ENCODE peak calls at places on chromosomes 1 and 21, in seven cellular contexts. One of them, this sample, is unnamed.

GRCh38 chr1:227234998-227235405 is 83.3 kb downstream of the CDC42BPA start:
- DNase-seq in OCI-LY7: peak
- DNase-seq in psoas muscle: no peak
- DNase-seq in G401: peak
- DNase-seq in H54: peak
- DNase-seq in NCI-H69: peak
- DNase-seq in astrocyte of the cerebellum: peak
- DNase-seq in this sample: peak

GRCh38 chr1:175774921-175775320 is 31.5 kb upstream of the TNR start:
- DNase-seq in H54: no peak
- DNase-seq in psoas muscle: no peak
- DNase-seq in G401: no peak
- DNase-seq in astrocyte of the cerebellum: no peak
- DNase-seq in OCI-LY7: peak
- DNase-seq in NCI-H69: no peak
- DNase-seq in this sample: no peak

GRCh38 chr21:36155603-36156338 is 853 bp upstream of the DOP1B start:
- DNase-seq in G401: peak
- DNase-seq in astrocyte of the cerebellum: no peak
- DNase-seq in psoas muscle: peak
- DNase-seq in OCI-LY7: no peak
- DNase-seq in NCI-H69: peak
- DNase-seq in H54: no peak
- DNase-seq in this sample: no peak

GRCh38 chr1:145879775-145880174 is 5.9 kb downstream of the ANKRD35 start:
- DNase-seq in G401: no peak
- DNase-seq in psoas muscle: no peak
- DNase-seq in OCI-LY7: no peak
- DNase-seq in H54: no peak
- DNase-seq in astrocyte of the cerebellum: no peak
- DNase-seq in NCI-H69: peak
- DNase-seq in this sample: no peak

GRCh38 chr1:186923434-186923833 is 94.7 kb downstream of the PLA2G4A start:
- DNase-seq in NCI-H69: no peak
- DNase-seq in astrocyte of the cerebellum: no peak
- DNase-seq in G401: no peak
- DNase-seq in psoas muscle: no peak
- DNase-seq in H54: no peak
- DNase-seq in OCI-LY7: no peak
- DNase-seq in this sample: no peak

GRCh38 chr1:175094626-175095025 is 27.0 kb downstream of the TNN start:
- DNase-seq in psoas muscle: no peak
- DNase-seq in H54: no peak
- DNase-seq in G401: no peak
- DNase-seq in NCI-H69: peak
- DNase-seq in OCI-LY7: no peak
- DNase-seq in astrocyte of the cerebellum: no peak
- DNase-seq in this sample: no peak

GRCh38 chr1:156146749-156147405 is 6.5 kb upstream of the SEMA4A start:
- DNase-seq in astrocyte of the cerebellum: no peak
- DNase-seq in G401: no peak
- DNase-seq in psoas muscle: peak
- DNase-seq in H54: no peak
- DNase-seq in OCI-LY7: no peak
- DNase-seq in NCI-H69: peak
- DNase-seq in this sample: no peak

GRCh38 chr1:51956528-51957509 is 33.7 kb downstream of the RAB3B start:
- DNase-seq in OCI-LY7: no peak
- DNase-seq in G401: no peak
- DNase-seq in astrocyte of the cerebellum: no peak
- DNase-seq in psoas muscle: no peak
- DNase-seq in NCI-H69: peak
- DNase-seq in H54: no peak
- DNase-seq in this sample: peak

GRCh38 chr1:200428482-200429205 is 18.8 kb upstream of the ZNF281 start:
- DNase-seq in OCI-LY7: no peak
- DNase-seq in psoas muscle: no peak
- DNase-seq in astrocyte of the cerebellum: no peak
- DNase-seq in H54: no peak
- DNase-seq in G401: no peak
- DNase-seq in NCI-H69: no peak
- DNase-seq in this sample: no peak

GRCh38 chr1:196380311-196380710 is 227.9 kb downstream of the KCNT2 start:
- DNase-seq in H54: no peak
- DNase-seq in NCI-H69: no peak
- DNase-seq in OCI-LY7: no peak
- DNase-seq in G401: no peak
- DNase-seq in psoas muscle: no peak
- DNase-seq in astrocyte of the cerebellum: no peak
- DNase-seq in this sample: no peak

GRCh38 chr1:63740432-63740831 is 33.4 kb upstream of the ROR1 start:
- DNase-seq in H54: no peak
- DNase-seq in psoas muscle: no peak
- DNase-seq in NCI-H69: no peak
- DNase-seq in OCI-LY7: no peak
- DNase-seq in G401: no peak
- DNase-seq in astrocyte of the cerebellum: no peak
- DNase-seq in this sample: no peak

GRCh38 chr1:43303477-43304286 is 2.9 kb downstream of the TIE1 start:
- DNase-seq in H54: no peak
- DNase-seq in psoas muscle: no peak
- DNase-seq in astrocyte of the cerebellum: no peak
- DNase-seq in G401: no peak
- DNase-seq in NCI-H69: peak
- DNase-seq in OCI-LY7: no peak
- DNase-seq in this sample: no peak

GRCh38 chr1:175826705-175827104 is 83.3 kb upstream of the TNR start:
- DNase-seq in H54: no peak
- DNase-seq in NCI-H69: no peak
- DNase-seq in OCI-LY7: peak
- DNase-seq in astrocyte of the cerebellum: no peak
- DNase-seq in G401: no peak
- DNase-seq in psoas muscle: no peak
- DNase-seq in this sample: no peak

GRCh38 chr1:33060579-33061083 is 20.3 kb upstream of the AZIN2 start:
- DNase-seq in OCI-LY7: no peak
- DNase-seq in NCI-H69: no peak
- DNase-seq in H54: peak
- DNase-seq in astrocyte of the cerebellum: peak
- DNase-seq in psoas muscle: peak
- DNase-seq in G401: no peak
- DNase-seq in this sample: no peak

GRCh38 chr1:7539772-7540175 is 231.3 kb upstream of the VAMP3 start:
- DNase-seq in NCI-H69: peak
- DNase-seq in astrocyte of the cerebellum: no peak
- DNase-seq in psoas muscle: peak
- DNase-seq in OCI-LY7: no peak
- DNase-seq in G401: peak
- DNase-seq in H54: no peak
- DNase-seq in this sample: peak

GRCh38 chr21:36516271-36516670 is 36.3 kb upstream of the CLDN14 start:
- DNase-seq in G401: no peak
- DNase-seq in NCI-H69: no peak
- DNase-seq in OCI-LY7: peak
- DNase-seq in H54: no peak
- DNase-seq in psoas muscle: no peak
- DNase-seq in astrocyte of the cerebellum: no peak
- DNase-seq in this sample: no peak

GRCh38 chr21:44421901-44422840 is 33.1 kb upstream of the LRRC3 start:
- DNase-seq in H54: no peak
- DNase-seq in G401: no peak
- DNase-seq in psoas muscle: peak
- DNase-seq in NCI-H69: no peak
- DNase-seq in astrocyte of the cerebellum: no peak
- DNase-seq in OCI-LY7: no peak
- DNase-seq in this sample: no peak

GRCh38 chr1:228653748-228654147 is 81.5 kb upstream of the RHOU start:
- DNase-seq in psoas muscle: no peak
- DNase-seq in H54: no peak
- DNase-seq in NCI-H69: no peak
- DNase-seq in OCI-LY7: no peak
- DNase-seq in astrocyte of the cerebellum: no peak
- DNase-seq in G401: no peak
- DNase-seq in this sample: no peak

GRCh38 chr1:233368106-233368783 is 40.7 kb downstream of the MAP3K21 start:
- DNase-seq in OCI-LY7: no peak
- DNase-seq in G401: no peak
- DNase-seq in H54: peak
- DNase-seq in psoas muscle: no peak
- DNase-seq in NCI-H69: no peak
- DNase-seq in astrocyte of the cerebellum: no peak
- DNase-seq in this sample: no peak

GRCh38 chr1:165927169-165927568 is 99.8 kb downstream of the UCK2 start:
- DNase-seq in H54: no peak
- DNase-seq in NCI-H69: no peak
- DNase-seq in psoas muscle: no peak
- DNase-seq in astrocyte of the cerebellum: no peak
- DNase-seq in G401: no peak
- DNase-seq in OCI-LY7: no peak
- DNase-seq in this sample: no peak

GRCh38 chr1:35502242-35502641 is 55.0 kb downstream of the KIAA0319L start:
- DNase-seq in NCI-H69: no peak
- DNase-seq in OCI-LY7: no peak
- DNase-seq in psoas muscle: no peak
- DNase-seq in H54: no peak
- DNase-seq in astrocyte of the cerebellum: no peak
- DNase-seq in G401: no peak
- DNase-seq in this sample: no peak

GRCh38 chr1:198492872-198493271 is 47.6 kb downstream of the ATP6V1G3 start:
- DNase-seq in NCI-H69: no peak
- DNase-seq in astrocyte of the cerebellum: peak
- DNase-seq in psoas muscle: no peak
- DNase-seq in H54: no peak
- DNase-seq in G401: no peak
- DNase-seq in OCI-LY7: no peak
- DNase-seq in this sample: no peak

GRCh38 chr21:34072145-34073031 is 990 bp upstream of the MRPS6 start:
- DNase-seq in OCI-LY7: no peak
- DNase-seq in H54: no peak
- DNase-seq in G401: no peak
- DNase-seq in psoas muscle: peak
- DNase-seq in astrocyte of the cerebellum: no peak
- DNase-seq in NCI-H69: no peak
- DNase-seq in this sample: no peak

This sample was measured in retinal pigment epithelial cell.